ENCODE peak calls at places on chromosomes 6 and 20, in ten cellular contexts. One of them, this sample, is unnamed.

GRCh38 chr6:44668391-44668930 is 281.0 kb downstream of the CDC5L start:
- DNase-seq in aorta: no peak
- DNase-seq in pancreas: no peak
- DNase-seq in PC-9: no peak
- DNase-seq in A549: no peak
- DNase-seq in brain microvascular endothelial cell: no peak
- DNase-seq in stomach: no peak
- DNase-seq in SJSA1: peak; percentile 69
- DNase-seq in HepG2: no peak
- DNase-seq in substantia nigra: no peak
- DNase-seq in this sample: no peak

GRCh38 chr20:51542894-51543788 is 622 bp upstream of the NFATC2 start:
- DNase-seq in substantia nigra: no peak
- DNase-seq in brain microvascular endothelial cell: no peak
- DNase-seq in pancreas: peak; percentile 11
- DNase-seq in A549: no peak
- DNase-seq in SJSA1: no peak
- DNase-seq in HepG2: no peak
- DNase-seq in PC-9: no peak
- DNase-seq in aorta: no peak
- DNase-seq in stomach: no peak
- DNase-seq in this sample: no peak

GRCh38 chr6:52598123-52598823 is 21.4 kb upstream of the TRAM2 start:
- DNase-seq in pancreas: peak; percentile 13
- DNase-seq in HepG2: peak; percentile 100
- DNase-seq in aorta: peak; percentile 84
- DNase-seq in SJSA1: peak; percentile 72
- DNase-seq in brain microvascular endothelial cell: peak; percentile 85
- DNase-seq in stomach: peak; percentile 46
- DNase-seq in PC-9: no peak
- DNase-seq in A549: peak; percentile 61
- DNase-seq in substantia nigra: no peak
- DNase-seq in this sample: no peak

GRCh38 chr20:19662638-19662995 is 95.4 kb upstream of the RIN2 start:
- DNase-seq in stomach: no peak
- DNase-seq in HepG2: no peak
- DNase-seq in PC-9: no peak
- DNase-seq in pancreas: no peak
- DNase-seq in aorta: no peak
- DNase-seq in substantia nigra: no peak
- DNase-seq in brain microvascular endothelial cell: no peak
- DNase-seq in SJSA1: peak; percentile 5
- DNase-seq in A549: no peak
- DNase-seq in this sample: no peak

GRCh38 chr6:118283759-118284158 is 264.3 kb upstream of the PLN start:
- DNase-seq in PC-9: peak; percentile 66
- DNase-seq in brain microvascular endothelial cell: peak; percentile 51
- DNase-seq in HepG2: peak; percentile 59
- DNase-seq in stomach: peak; percentile 59
- DNase-seq in A549: peak; percentile 9
- DNase-seq in pancreas: peak; percentile 28
- DNase-seq in substantia nigra: no peak
- DNase-seq in SJSA1: peak; percentile 44
- DNase-seq in aorta: no peak
- DNase-seq in this sample: peak; percentile 43

GRCh38 chr6:9116026-9116425 is 680.7 kb upstream of the SLC35B3 start:
- DNase-seq in substantia nigra: no peak
- DNase-seq in pancreas: no peak
- DNase-seq in SJSA1: peak; percentile 85
- DNase-seq in HepG2: no peak
- DNase-seq in brain microvascular endothelial cell: no peak
- DNase-seq in A549: no peak
- DNase-seq in PC-9: no peak
- DNase-seq in stomach: no peak
- DNase-seq in aorta: no peak
- DNase-seq in this sample: peak; percentile 34

GRCh38 chr20:38825901-38826625 is 20.6 kb downstream of the PPP1R16B start:
- DNase-seq in aorta: no peak
- DNase-seq in brain microvascular endothelial cell: peak; percentile 73
- DNase-seq in HepG2: peak; percentile 85
- DNase-seq in pancreas: no peak
- DNase-seq in SJSA1: no peak
- DNase-seq in stomach: no peak
- DNase-seq in PC-9: peak; percentile 85
- DNase-seq in A549: peak; percentile 12
- DNase-seq in substantia nigra: no peak
- DNase-seq in this sample: peak; percentile 4

GRCh38 chr6:55953384-55953783 is 78.0 kb upstream of the BMP5 start:
- DNase-seq in aorta: no peak
- DNase-seq in brain microvascular endothelial cell: peak; percentile 0
- DNase-seq in SJSA1: peak; percentile 51
- DNase-seq in PC-9: no peak
- DNase-seq in HepG2: peak; percentile 6
- DNase-seq in substantia nigra: no peak
- DNase-seq in stomach: no peak
- DNase-seq in pancreas: no peak
- DNase-seq in A549: peak; percentile 10
- DNase-seq in this sample: peak; percentile 33

GRCh38 chr6:127859956-127860355 is 40.9 kb downstream of the THEMIS start:
- DNase-seq in PC-9: no peak
- DNase-seq in substantia nigra: no peak
- DNase-seq in HepG2: no peak
- DNase-seq in SJSA1: no peak
- DNase-seq in pancreas: no peak
- DNase-seq in aorta: no peak
- DNase-seq in A549: no peak
- DNase-seq in stomach: no peak
- DNase-seq in brain microvascular endothelial cell: no peak
- DNase-seq in this sample: no peak

GRCh38 chr6:31558318-31558625 is 10.9 kb downstream of the NFKBIL1 start:
- DNase-seq in pancreas: no peak
- DNase-seq in aorta: no peak
- DNase-seq in PC-9: no peak
- DNase-seq in SJSA1: no peak
- DNase-seq in brain microvascular endothelial cell: no peak
- DNase-seq in stomach: no peak
- DNase-seq in HepG2: no peak
- DNase-seq in substantia nigra: no peak
- DNase-seq in A549: no peak
- DNase-seq in this sample: no peak
- H3K27ac ChIP-seq in pancreas: no peak overlapping the region
- H3K27ac ChIP-seq in aorta: no peak overlapping the region
- H3K27ac ChIP-seq in PC-9: no peak overlapping the region
- H3K27ac ChIP-seq in SJSA1: no peak overlapping the region
- H3K27ac ChIP-seq in brain microvascular endothelial cell: no peak overlapping the region
- H3K27ac ChIP-seq in stomach: peak overlapping the region; percentile 54
- H3K27ac ChIP-seq in HepG2: no peak overlapping the region
- H3K27ac ChIP-seq in substantia nigra: peak overlapping the region; percentile 17
- H3K27ac ChIP-seq in A549: no peak overlapping the region
- H3K27ac ChIP-seq in this sample: no peak overlapping the region

GRCh38 chr6:163369628-163370365 is 44.7 kb upstream of the QKI start:
- DNase-seq in substantia nigra: no peak
- DNase-seq in A549: no peak
- DNase-seq in HepG2: no peak
- DNase-seq in PC-9: no peak
- DNase-seq in aorta: peak; percentile 40
- DNase-seq in pancreas: no peak
- DNase-seq in stomach: no peak
- DNase-seq in brain microvascular endothelial cell: no peak
- DNase-seq in SJSA1: no peak
- DNase-seq in this sample: no peak

GRCh38 chr6:163369122-163369521 is 45.4 kb upstream of the QKI start:
- DNase-seq in substantia nigra: no peak
- DNase-seq in SJSA1: no peak
- DNase-seq in aorta: peak; percentile 8
- DNase-seq in pancreas: no peak
- DNase-seq in brain microvascular endothelial cell: no peak
- DNase-seq in A549: no peak
- DNase-seq in stomach: no peak
- DNase-seq in HepG2: no peak
- DNase-seq in PC-9: no peak
- DNase-seq in this sample: no peak

GRCh38 chr6:163364641-163365040 is 49.9 kb upstream of the QKI start:
- DNase-seq in substantia nigra: no peak
- DNase-seq in stomach: no peak
- DNase-seq in aorta: peak; percentile 41
- DNase-seq in PC-9: no peak
- DNase-seq in HepG2: no peak
- DNase-seq in SJSA1: no peak
- DNase-seq in A549: no peak
- DNase-seq in pancreas: no peak
- DNase-seq in brain microvascular endothelial cell: no peak
- DNase-seq in this sample: no peak

GRCh38 chr6:163366288-163366687 is 48.2 kb upstream of the QKI start:
- DNase-seq in pancreas: no peak
- DNase-seq in stomach: no peak
- DNase-seq in aorta: peak; percentile 32
- DNase-seq in substantia nigra: no peak
- DNase-seq in HepG2: no peak
- DNase-seq in brain microvascular endothelial cell: no peak
- DNase-seq in A549: no peak
- DNase-seq in PC-9: no peak
- DNase-seq in SJSA1: no peak
- DNase-seq in this sample: no peak

GRCh38 chr6:163367388-163368183 is 46.9 kb upstream of the QKI start:
- DNase-seq in A549: no peak
- DNase-seq in substantia nigra: no peak
- DNase-seq in PC-9: no peak
- DNase-seq in stomach: no peak
- DNase-seq in HepG2: no peak
- DNase-seq in brain microvascular endothelial cell: no peak
- DNase-seq in SJSA1: no peak
- DNase-seq in aorta: peak; percentile 9
- DNase-seq in pancreas: no peak
- DNase-seq in this sample: no peak
- H3K27ac ChIP-seq in A549: no peak overlapping the region
- H3K27ac ChIP-seq in substantia nigra: no peak overlapping the region
- H3K27ac ChIP-seq in PC-9: no peak overlapping the region
- H3K27ac ChIP-seq in stomach: no peak overlapping the region
- H3K27ac ChIP-seq in HepG2: no peak overlapping the region
- H3K27ac ChIP-seq in brain microvascular endothelial cell: no peak overlapping the region
- H3K27ac ChIP-seq in SJSA1: no peak overlapping the region
- H3K27ac ChIP-seq in aorta: no peak overlapping the region
- H3K27ac ChIP-seq in pancreas: no peak overlapping the region
- H3K27ac ChIP-seq in this sample: no peak overlapping the region

GRCh38 chr20:4025125-4025524 is 9.8 kb upstream of the RNF24 start:
- DNase-seq in stomach: no peak
- DNase-seq in HepG2: no peak
- DNase-seq in A549: no peak
- DNase-seq in pancreas: no peak
- DNase-seq in substantia nigra: no peak
- DNase-seq in PC-9: no peak
- DNase-seq in aorta: no peak
- DNase-seq in brain microvascular endothelial cell: no peak
- DNase-seq in SJSA1: no peak
- DNase-seq in this sample: no peak

GRCh38 chr20:4021905-4022304 is 6.5 kb upstream of the RNF24 start:
- DNase-seq in pancreas: no peak
- DNase-seq in A549: no peak
- DNase-seq in substantia nigra: no peak
- DNase-seq in aorta: no peak
- DNase-seq in SJSA1: no peak
- DNase-seq in stomach: no peak
- DNase-seq in brain microvascular endothelial cell: no peak
- DNase-seq in PC-9: no peak
- DNase-seq in HepG2: no peak
- DNase-seq in this sample: no peak

GRCh38 chr20:4020256-4020655 is 4.9 kb upstream of the RNF24 start:
- DNase-seq in brain microvascular endothelial cell: no peak
- DNase-seq in pancreas: no peak
- DNase-seq in substantia nigra: no peak
- DNase-seq in aorta: no peak
- DNase-seq in A549: no peak
- DNase-seq in SJSA1: no peak
- DNase-seq in stomach: no peak
- DNase-seq in PC-9: no peak
- DNase-seq in HepG2: no peak
- DNase-seq in this sample: no peak

GRCh38 chr20:4025679-4026078 is 10.3 kb upstream of the RNF24 start:
- DNase-seq in SJSA1: no peak
- DNase-seq in brain microvascular endothelial cell: no peak
- DNase-seq in A549: no peak
- DNase-seq in substantia nigra: no peak
- DNase-seq in PC-9: no peak
- DNase-seq in HepG2: no peak
- DNase-seq in pancreas: no peak
- DNase-seq in stomach: no peak
- DNase-seq in aorta: no peak
- DNase-seq in this sample: no peak

DNA sequence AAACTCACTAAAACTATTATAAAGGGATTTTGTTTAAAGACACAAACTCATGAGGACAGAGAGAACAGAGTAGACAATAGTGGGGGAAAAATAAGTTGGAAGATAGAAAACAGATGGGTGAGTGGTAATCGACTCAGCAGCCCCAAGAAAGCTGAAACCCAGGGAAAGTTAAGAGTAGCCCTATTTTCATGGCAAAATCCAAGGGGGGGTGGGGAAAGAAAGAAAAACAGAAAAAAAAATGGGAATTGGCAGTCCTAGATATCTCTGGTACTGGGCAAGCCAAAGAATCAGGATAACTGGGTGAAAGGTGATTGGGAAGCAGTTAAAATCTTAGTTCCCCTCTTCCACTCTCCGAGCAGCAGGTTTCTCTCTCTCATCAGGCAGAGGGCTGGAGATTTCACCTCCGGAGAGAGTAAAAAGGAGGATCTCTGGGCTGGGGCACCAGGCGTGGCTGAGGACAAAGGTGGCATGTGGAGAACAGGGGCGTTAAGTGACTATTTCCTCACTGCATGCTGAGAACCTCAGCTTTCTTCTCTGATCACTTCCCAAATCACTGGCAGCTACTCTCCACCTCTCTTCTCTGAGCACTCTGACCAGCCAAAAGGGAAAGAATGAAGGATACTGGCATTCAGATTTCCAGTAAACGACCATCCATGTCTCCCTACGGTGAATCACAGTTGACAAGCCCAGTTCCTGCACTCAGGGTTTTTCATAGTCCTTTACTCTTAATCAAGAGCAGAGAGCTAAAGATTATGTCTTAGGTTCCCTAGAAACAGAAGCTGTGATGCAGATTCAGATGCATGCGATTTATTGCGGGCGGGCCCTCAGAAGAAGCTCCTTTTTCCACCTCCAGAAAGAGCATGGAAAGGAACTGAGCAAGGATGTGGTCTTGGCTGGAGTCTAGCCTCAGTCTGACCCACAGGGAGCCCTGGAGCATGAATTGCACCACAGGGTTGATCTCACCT is 7.3 kb upstream of the RNF24 start:
- DNase-seq in PC-9: no peak
- DNase-seq in SJSA1: no peak
- DNase-seq in aorta: no peak
- DNase-seq in stomach: no peak
- DNase-seq in substantia nigra: no peak
- DNase-seq in A549: no peak
- DNase-seq in HepG2: no peak
- DNase-seq in pancreas: no peak
- DNase-seq in brain microvascular endothelial cell: no peak
- DNase-seq in this sample: no peak
- H3K27ac ChIP-seq in PC-9: no peak overlapping the region
- H3K27ac ChIP-seq in SJSA1: no peak overlapping the region
- H3K27ac ChIP-seq in aorta: no peak overlapping the region
- H3K27ac ChIP-seq in stomach: no peak overlapping the region
- H3K27ac ChIP-seq in substantia nigra: no peak overlapping the region
- H3K27ac ChIP-seq in A549: no peak overlapping the region
- H3K27ac ChIP-seq in HepG2: no peak overlapping the region
- H3K27ac ChIP-seq in pancreas: no peak overlapping the region
- H3K27ac ChIP-seq in brain microvascular endothelial cell: no peak overlapping the region
- H3K27ac ChIP-seq in this sample: no peak overlapping the region

GRCh38 chr6:13467216-13467600 is 20.2 kb downstream of the GFOD1 start:
- DNase-seq in pancreas: peak; percentile 27
- DNase-seq in aorta: no peak
- DNase-seq in brain microvascular endothelial cell: no peak
- DNase-seq in A549: no peak
- DNase-seq in PC-9: no peak
- DNase-seq in substantia nigra: no peak
- DNase-seq in SJSA1: no peak
- DNase-seq in stomach: no peak
- DNase-seq in HepG2: no peak
- DNase-seq in this sample: no peak
- H3K27ac ChIP-seq in pancreas: no peak overlapping the region
- H3K27ac ChIP-seq in aorta: no peak overlapping the region
- H3K27ac ChIP-seq in brain microvascular endothelial cell: no peak overlapping the region
- H3K27ac ChIP-seq in A549: no peak overlapping the region
- H3K27ac ChIP-seq in PC-9: no peak overlapping the region
- H3K27ac ChIP-seq in substantia nigra: no peak overlapping the region
- H3K27ac ChIP-seq in SJSA1: no peak overlapping the region
- H3K27ac ChIP-seq in stomach: no peak overlapping the region
- H3K27ac ChIP-seq in HepG2: no peak overlapping the region
- H3K27ac ChIP-seq in this sample: no peak overlapping the region